ENCODE peak calls at places on chromosomes 6 and 20, in six cellular contexts. T, M, E, H, S and J are unnamed samples.
A peak's percentile ranks its signal among the peaks of the same experiment; 100 is the strongest.

GRCh38 chr6:27619436-27619835 is 146.5 kb upstream of the ZNF184 start:
- DNase-seq in M (no peak), H (no peak), T (no peak), S (no peak), E (no peak), J (no peak)

GRCh38 chr6:85464722-85465150 is 14.9 kb downstream of the NT5E start:
- DNase-seq in H (no peak), E (no peak), M (no peak), S (no peak), T (peak; percentile 99), J (no peak)

GRCh38 chr6:148533309-148534107 is 190.9 kb downstream of the SASH1 start:
- DNase-seq in H (no peak), E (no peak), M (no peak), S (no peak), T (no peak), J (no peak)

GRCh38 chr20:438581-439469 is 23.5 kb downstream of the TBC1D20 start:
- DNase-seq in M (peak; percentile 66), H (no peak), E (no peak), T (no peak), S (peak; percentile 58), J (peak; percentile 82)

GRCh38 chr6:53723331-53723730 is 57.8 kb upstream of the KLHL31 start:
- DNase-seq in S (no peak), E (no peak), M (no peak), T (no peak), H (no peak), J (no peak)

GRCh38 chr6:130959938-130960337 is 103.1 kb downstream of the EPB41L2 start:
- DNase-seq in H (no peak), T (no peak), M (no peak), E (no peak), S (no peak), J (no peak)

GRCh38 chr6:158605266-158605878 is 39.2 kb downstream of the DYNLT1 start:
- DNase-seq in M (peak; percentile 46), S (peak; percentile 52), H (peak; percentile 84), T (peak; percentile 82), E (peak; percentile 47), J (no peak)

GRCh38 chr6:3749991-3750323 is 1.6 kb downstream of the PXDC1 start:
- DNase-seq in M (no peak), T (peak; percentile 86), E (no peak), H (no peak), S (no peak), J (no peak)

GRCh38 chr6:3280866-3281465 is 22.2 kb downstream of the PSMG4 start:
- DNase-seq in H (no peak), S (no peak), E (no peak), T (no peak), M (no peak), J (no peak)

GRCh38 chr20:53926428-53927028 is 143.9 kb downstream of the BCAS1 start:
- DNase-seq in E (peak; percentile 4), S (no peak), M (no peak), H (no peak), T (peak; percentile 98), J (no peak)

GRCh38 chr6:155171109-155171746 is 92.6 kb upstream of the CLDN20 start:
- DNase-seq in E (no peak), H (peak; percentile 86), S (peak; percentile 73), M (peak; percentile 53), T (peak; percentile 96), J (no peak)

GRCh38 chr6:37482356-37483292 is 17.1 kb downstream of the CCDC167 start:
- DNase-seq in E (no peak), M (no peak), S (no peak), T (no peak), H (no peak), J (no peak)

GRCh38 chr20:64033981-64034493 is 1.9 kb upstream of the C20orf204 start:
- DNase-seq in S (no peak), E (no peak), T (peak; percentile 57), M (no peak), H (no peak), J (no peak)

GRCh38 chr6:149508485-149508884 is 23.7 kb upstream of the ZC3H12D start:
- DNase-seq in T (no peak), S (peak; percentile 49), E (no peak), H (no peak), M (no peak), J (no peak)

GRCh38 chr20:41587956-41588355 is 30.2 kb downstream of the CHD6 start:
- DNase-seq in E (no peak), S (no peak), T (peak; percentile 84), M (no peak), H (no peak), J (no peak)

GRCh38 chr6:167420858-167421766 is 96.2 kb downstream of the TTLL2 start:
- DNase-seq in M (no peak), H (no peak), T (no peak), E (no peak), S (no peak), J (no peak)

GRCh38 chr6:22041797-22042489 is 254.9 kb downstream of the PRL start:
- DNase-seq in E (no peak), S (no peak), T (peak; percentile 74), H (no peak), M (no peak), J (no peak)

GRCh38 chr6:26520840-26521484 is 17.2 kb upstream of the HMGN4 start:
- DNase-seq in S (peak; percentile 83), M (peak; percentile 85), E (peak; percentile 79), H (peak; percentile 90), T (peak; percentile 79), J (peak; percentile 81)

GRCh38 chr20:44646023-44646640 is 5.4 kb downstream of the ADA start:
- DNase-seq in H (peak; percentile 45), E (no peak), S (peak; percentile 17), M (peak; percentile 9), T (no peak), J (peak; percentile 60)

GRCh38 chr20:38126146-38126912 is 38.7 kb downstream of the TGM2 start:
- DNase-seq in S (no peak), M (no peak), T (no peak), E (no peak), H (no peak), J (no peak)

GRCh38 chr6:100346203-100346602 is 118.5 kb downstream of the SIM1 start:
- DNase-seq in H (no peak), E (no peak), T (no peak), M (no peak), S (no peak), J (no peak)

GRCh38 chr6:18260448-18261106 is 3.8 kb downstream of the DEK start:
- DNase-seq in E (no peak), T (peak; percentile 65), S (no peak), M (peak; percentile 11), H (peak; percentile 42), J (no peak)

GRCh38 chr20:10970109-10970508 is 296.3 kb upstream of the JAG1 start:
- DNase-seq in T (no peak), M (no peak), H (no peak), S (no peak), E (no peak), J (no peak)

GRCh38 chr6:43992126-43992663 is 135.1 kb downstream of the MRPL14 start:
- DNase-seq in S (no peak), H (no peak), E (no peak), T (no peak), M (no peak), J (no peak)

GRCh38 chr6:134352786-134353480 is 35.0 kb upstream of the SGK1 start:
- DNase-seq in S (no peak), T (peak; percentile 95), H (no peak), M (no peak), E (no peak), J (no peak)

GRCh38 chr6:73354389-73354651 is 244 bp upstream of the DPPA5 start:
- DNase-seq in E (no peak), M (no peak), T (no peak), S (no peak), H (no peak), J (no peak)